ENCODE peak calls at places on chromosomes 1 and 21, in ten cellular contexts. Z, I, Y, J, F, P, X, K, R and B are unnamed samples.

GRCh38 chr1:16204634-16205332 is 7.7 kb downstream of the ARHGEF19 start:
- DNase-seq in Z (no peak), I (peak), Y (no peak), J (no peak), F (no peak), P (no peak), X (peak), K (no peak), R (no peak), B (no peak)

GRCh38 chr21:32991299-32991850 is 34.4 kb upstream of the OLIG2 start:
- DNase-seq in Z (no peak), I (no peak), Y (no peak), J (no peak), F (no peak), P (no peak), X (no peak), K (no peak), R (no peak), B (no peak)

GRCh38 chr1:24931481-24932221 is 1.6 kb upstream of the RUNX3 start:
- DNase-seq in Z (no peak), I (no peak), Y (no peak), J (no peak), F (no peak), P (no peak), X (no peak), K (no peak), R (no peak), B (no peak)

GRCh38 chr1:21926814-21927530 is 10.1 kb downstream of the HSPG2 start:
- DNase-seq in Z (no peak), I (no peak), Y (peak), J (peak), F (no peak), P (peak), X (no peak), K (no peak), R (no peak), B (no peak)

GRCh38 chr1:235295902-235296350 is 32.1 kb downstream of the ARID4B start:
- DNase-seq in Z (no peak), I (peak), Y (no peak), J (peak), F (no peak), P (peak), X (no peak), K (no peak), R (no peak), B (no peak)

GRCh38 chr1:192654607-192655389 is 18.9 kb downstream of the RGS13 start:
- DNase-seq in Z (no peak), I (no peak), Y (no peak), J (peak), F (no peak), P (peak), X (no peak), K (no peak), R (no peak), B (no peak)

GRCh38 chr1:225469051-225469450 is 41.2 kb upstream of the LBR start:
- DNase-seq in Z (no peak), I (no peak), Y (no peak), J (no peak), F (no peak), P (no peak), X (no peak), K (no peak), R (no peak), B (no peak)

GRCh38 chr1:155173478-155174333 is at the start of gene TRIM46:
- DNase-seq in Z (no peak), I (peak), Y (no peak), J (peak), F (no peak), P (peak), X (peak), K (no peak), R (peak), B (no peak)

GRCh38 chr21:28111151-28111619 is 881.5 kb downstream of the LTN1 start:
- DNase-seq in Z (no peak), I (no peak), Y (peak), J (peak), F (no peak), P (no peak), X (no peak), K (no peak), R (no peak), B (no peak)

GRCh38 chr1:229383961-229384360 is 41.1 kb upstream of the CCSAP start:
- DNase-seq in Z (no peak), I (no peak), Y (no peak), J (peak), F (no peak), P (no peak), X (no peak), K (no peak), R (no peak), B (no peak)

GRCh38 chr1:151668090-151668489 is 48.5 kb downstream of the CELF3 start:
- DNase-seq in Z (no peak), I (no peak), Y (no peak), J (no peak), F (no peak), P (no peak), X (no peak), K (no peak), R (no peak), B (no peak)

GRCh38 chr1:243230914-243231313 is 24.2 kb downstream of the CEP170 start:
- DNase-seq in Z (no peak), I (no peak), Y (no peak), J (peak), F (no peak), P (peak), X (no peak), K (no peak), R (no peak), B (no peak)

GRCh38 chr1:20366766-20367602 is 76.3 kb downstream of the VWA5B1 start:
- DNase-seq in Z (peak), I (no peak), Y (no peak), J (peak), F (no peak), P (peak), X (no peak), K (no peak), R (no peak), B (no peak)

GRCh38 chr1:2972879-2973575 is 48.2 kb upstream of the ACTRT2 start:
- DNase-seq in Z (no peak), I (peak), Y (no peak), J (no peak), F (no peak), P (no peak), X (no peak), K (no peak), R (no peak), B (no peak)

GRCh38 chr21:29245104-29245643 is 53.5 kb upstream of the BACH1 start:
- DNase-seq in Z (no peak), I (no peak), Y (no peak), J (peak), F (no peak), P (no peak), X (no peak), K (no peak), R (no peak), B (no peak)

GRCh38 chr1:21064057-21064456 is 112.6 kb downstream of the EIF4G3 start:
- DNase-seq in Z (no peak), I (no peak), Y (no peak), J (no peak), F (no peak), P (no peak), X (no peak), K (no peak), R (no peak), B (no peak)

GRCh38 chr1:77400781-77401180 is 119.0 kb downstream of the AK5 start:
- DNase-seq in Z (no peak), I (no peak), Y (no peak), J (no peak), F (no peak), P (no peak), X (no peak), K (no peak), R (no peak), B (no peak)

GRCh38 chr1:206699626-206700025 is 14.9 kb downstream of the MAPKAPK2 start:
- DNase-seq in Z (no peak), I (no peak), Y (peak), J (peak), F (no peak), P (no peak), X (no peak), K (no peak), R (no peak), B (no peak)

GRCh38 chr1:156435551-156436318 is 64.8 kb downstream of the MEF2D start:
- DNase-seq in Z (no peak), I (peak), Y (no peak), J (no peak), F (no peak), P (no peak), X (no peak), K (no peak), R (no peak), B (no peak)

GRCh38 chr1:156645058-156645457 is 3.1 kb downstream of the BCAN start:
- DNase-seq in Z (no peak), I (no peak), Y (no peak), J (no peak), F (no peak), P (no peak), X (no peak), K (no peak), R (no peak), B (no peak)

GRCh38 chr1:212794561-212795014 is 2.9 kb downstream of the TATDN3 start:
- DNase-seq in Z (no peak), I (no peak), Y (no peak), J (no peak), F (peak), P (no peak), X (no peak), K (no peak), R (no peak), B (no peak)

GRCh38 chr1:33258788-33259274 is 2.5 kb downstream of the ZNF362 start:
- DNase-seq in Z (no peak), I (no peak), Y (no peak), J (no peak), F (no peak), P (no peak), X (no peak), K (no peak), R (no peak), B (no peak)

GRCh38 chr1:232009741-232010140 is 383.2 kb downstream of the DISC1 start:
- DNase-seq in Z (no peak), I (no peak), Y (no peak), J (no peak), F (no peak), P (no peak), X (no peak), K (no peak), R (no peak), B (no peak)

GRCh38 chr1:172125812-172126430 is 284.6 kb downstream of the DNM3 start:
- DNase-seq in Z (no peak), I (no peak), Y (no peak), J (no peak), F (no peak), P (no peak), X (no peak), K (no peak), R (no peak), B (no peak)